ENCODE peak calls at places on chromosome 2, in seven cellular contexts. V is activated naive CD8-positive, alpha-beta T cell treated with anti-CD3 and anti-CD28 coated beads, Interleukin-2, amount 50 U/mL, for 24 hours; L is T-helper 9 cell; B is GM23248; U is fibroblast of pulmonary artery; H is stimulated activated naive B cell treated with anti-CD40 and anti-IgM and Interleukin-4, amounts not matched to agents 10 μg/mL and 1 μg/mL and 100 μg/mL, for 72 hours; T is activated CD4-positive, alpha-beta T cell treated with anti-CD3 and anti-CD28 coated beads for 36 hours. Q is an unnamed sample.

GRCh38 chr2:71613566-71613952 is 160.2 kb downstream of the DYSF start:
- DNase-seq in V (no peak), L (no peak), B (no peak), U (no peak), H (no peak), T (no peak), Q (no peak)

GRCh38 chr2:113069676-113070605 is 2.2 kb downstream of the IL1F10 start:
- DNase-seq in V (no peak), L (no peak), B (peak; percentile 21), U (no peak), H (no peak), T (no peak), Q (no peak)

GRCh38 chr2:190882327-190882766 is 1.7 kb downstream of the GLS start:
- DNase-seq in V (no peak), L (no peak), B (no peak), U (no peak), H (no peak), T (no peak), Q (no peak)

GRCh38 chr2:80322337-80322920 is 17.9 kb upstream of the LRRTM1 start:
- DNase-seq in V (no peak), L (no peak), B (no peak), U (no peak), H (no peak), T (no peak), Q (no peak)

GRCh38 chr2:143717532-143718168 is 588.4 kb downstream of the ARHGAP15 start:
- DNase-seq in V (no peak), L (no peak), B (peak; percentile 40), U (peak; percentile 49), H (no peak), T (no peak), Q (no peak)

GRCh38 chr2:177101930-177102329 is 110.7 kb upstream of the HNRNPA3 start:
- DNase-seq in V (no peak), L (no peak), B (no peak), U (no peak), H (no peak), T (no peak), Q (no peak)

GRCh38 chr2:168192839-168193616 is 54.4 kb downstream of the STK39 start:
- DNase-seq in V (peak; percentile 28), L (peak; percentile 5), B (no peak), U (peak; percentile 29), H (no peak), T (peak; percentile 36), Q (no peak)

GRCh38 chr2:227932403-227932802 is 61.0 kb downstream of the DAW1 start:
- DNase-seq in V (no peak), L (no peak), B (no peak), U (no peak), H (no peak), T (no peak), Q (no peak)

GRCh38 chr2:239569401-239570090 is 168.7 kb upstream of the HDAC4 start:
- DNase-seq in V (no peak), L (no peak), B (peak; percentile 10), U (no peak), H (no peak), T (peak; percentile 44), Q (no peak)

GRCh38 chr2:164565345-164565744 is 55.9 kb downstream of the GRB14 start:
- DNase-seq in V (no peak), L (no peak), B (no peak), U (no peak), H (no peak), T (no peak), Q (no peak)

Q was measured in mammary epithelial cell.